ENCODE peak calls at places on chromosome 13, in nine cellular contexts. One of them, this sample, is unnamed.

GRCh38 chr13:76293346-76293745 is 592.9 kb downstream of the KCTD12 start:
- DNase-seq in esophagus muscularis mucosa: no peak
- DNase-seq in sigmoid colon: no peak
- DNase-seq in HepG2: no peak
- DNase-seq in HCT116: no peak
- DNase-seq in suprapubic skin: no peak
- DNase-seq in K562: no peak
- DNase-seq in GM23338: no peak
- DNase-seq in SK-N-SH: no peak
- DNase-seq in this sample: peak; percentile 89

GRCh38 chr13:112842343-112842856 is 126.6 kb upstream of the MCF2L start:
- DNase-seq in K562: no peak
- DNase-seq in HCT116: no peak
- DNase-seq in HepG2: no peak
- DNase-seq in SK-N-SH: no peak
- DNase-seq in GM23338: peak; percentile 32
- DNase-seq in esophagus muscularis mucosa: no peak
- DNase-seq in sigmoid colon: no peak
- DNase-seq in suprapubic skin: no peak
- DNase-seq in this sample: peak; percentile 55

GRCh38 chr13:32098275-32098674 is 66.7 kb downstream of the FRY start:
- DNase-seq in HCT116: no peak
- DNase-seq in K562: no peak
- DNase-seq in SK-N-SH: no peak
- DNase-seq in sigmoid colon: no peak
- DNase-seq in GM23338: no peak
- DNase-seq in esophagus muscularis mucosa: no peak
- DNase-seq in suprapubic skin: no peak
- DNase-seq in HepG2: peak; percentile 46
- DNase-seq in this sample: no peak

GRCh38 chr13:24141333-24141910 is 19.1 kb upstream of the SPATA13 start:
- DNase-seq in SK-N-SH: no peak
- DNase-seq in HepG2: no peak
- DNase-seq in K562: no peak
- DNase-seq in HCT116: no peak
- DNase-seq in esophagus muscularis mucosa: no peak
- DNase-seq in suprapubic skin: no peak
- DNase-seq in GM23338: no peak
- DNase-seq in sigmoid colon: no peak
- DNase-seq in this sample: no peak

GRCh38 chr13:101785858-101786257 is 333.4 kb downstream of the ITGBL1 start:
- DNase-seq in suprapubic skin: no peak
- DNase-seq in K562: no peak
- DNase-seq in sigmoid colon: no peak
- DNase-seq in esophagus muscularis mucosa: no peak
- DNase-seq in SK-N-SH: peak; percentile 22
- DNase-seq in HepG2: peak; percentile 17
- DNase-seq in GM23338: peak; percentile 77
- DNase-seq in HCT116: peak; percentile 10
- DNase-seq in this sample: no peak

GRCh38 chr13:27117158-27117557 is 54.5 kb downstream of the USP12 start:
- DNase-seq in K562: no peak
- DNase-seq in GM23338: no peak
- DNase-seq in sigmoid colon: no peak
- DNase-seq in SK-N-SH: no peak
- DNase-seq in esophagus muscularis mucosa: no peak
- DNase-seq in suprapubic skin: no peak
- DNase-seq in HepG2: no peak
- DNase-seq in HCT116: no peak
- DNase-seq in this sample: peak; percentile 31

GRCh38 chr13:79398169-79398568 is 7.9 kb downstream of the RBM26 start:
- DNase-seq in sigmoid colon: no peak
- DNase-seq in K562: peak; percentile 16
- DNase-seq in suprapubic skin: no peak
- DNase-seq in esophagus muscularis mucosa: no peak
- DNase-seq in HepG2: no peak
- DNase-seq in GM23338: no peak
- DNase-seq in SK-N-SH: no peak
- DNase-seq in HCT116: no peak
- DNase-seq in this sample: no peak

GRCh38 chr13:25046985-25047660 is 48.8 kb upstream of the PABPC3 start:
- DNase-seq in GM23338: peak; percentile 82
- DNase-seq in sigmoid colon: no peak
- DNase-seq in HepG2: no peak
- DNase-seq in HCT116: no peak
- DNase-seq in suprapubic skin: no peak
- DNase-seq in SK-N-SH: peak; percentile 57
- DNase-seq in esophagus muscularis mucosa: no peak
- DNase-seq in K562: no peak
- DNase-seq in this sample: no peak

GRCh38 chr13:44197791-44198770 is 175.5 kb upstream of the SERP2 start:
- DNase-seq in HCT116: no peak
- DNase-seq in GM23338: no peak
- DNase-seq in HepG2: no peak
- DNase-seq in sigmoid colon: no peak
- DNase-seq in esophagus muscularis mucosa: peak; percentile 68
- DNase-seq in SK-N-SH: no peak
- DNase-seq in K562: no peak
- DNase-seq in suprapubic skin: no peak
- DNase-seq in this sample: no peak

GRCh38 chr13:27482996-27483395 is 32.6 kb upstream of the MTIF3 start:
- DNase-seq in suprapubic skin: peak; percentile 43
- DNase-seq in HepG2: no peak
- DNase-seq in GM23338: no peak
- DNase-seq in HCT116: no peak
- DNase-seq in K562: no peak
- DNase-seq in SK-N-SH: no peak
- DNase-seq in esophagus muscularis mucosa: no peak
- DNase-seq in sigmoid colon: no peak
- DNase-seq in this sample: no peak

GRCh38 chr13:98848736-98849135 is 96.3 kb upstream of the SLC15A1 start:
- DNase-seq in sigmoid colon: no peak
- DNase-seq in esophagus muscularis mucosa: no peak
- DNase-seq in K562: no peak
- DNase-seq in HepG2: no peak
- DNase-seq in suprapubic skin: no peak
- DNase-seq in HCT116: no peak
- DNase-seq in GM23338: no peak
- DNase-seq in SK-N-SH: no peak
- DNase-seq in this sample: no peak

GRCh38 chr13:100208596-100208995 is 119.7 kb downstream of the PCCA start:
- DNase-seq in esophagus muscularis mucosa: no peak
- DNase-seq in HCT116: no peak
- DNase-seq in HepG2: no peak
- DNase-seq in GM23338: no peak
- DNase-seq in sigmoid colon: no peak
- DNase-seq in SK-N-SH: no peak
- DNase-seq in K562: no peak
- DNase-seq in suprapubic skin: no peak
- DNase-seq in this sample: no peak

GRCh38 chr13:86368924-86369323 is 569.7 kb upstream of the SLITRK6 start:
- DNase-seq in suprapubic skin: no peak
- DNase-seq in sigmoid colon: no peak
- DNase-seq in HCT116: no peak
- DNase-seq in HepG2: no peak
- DNase-seq in GM23338: no peak
- DNase-seq in esophagus muscularis mucosa: no peak
- DNase-seq in K562: no peak
- DNase-seq in SK-N-SH: no peak
- DNase-seq in this sample: no peak

GRCh38 chr13:71721117-71721516 is 145.9 kb downstream of the DACH1 start:
- DNase-seq in sigmoid colon: no peak
- DNase-seq in K562: no peak
- DNase-seq in HCT116: no peak
- DNase-seq in GM23338: no peak
- DNase-seq in esophagus muscularis mucosa: no peak
- DNase-seq in suprapubic skin: no peak
- DNase-seq in HepG2: no peak
- DNase-seq in SK-N-SH: no peak
- DNase-seq in this sample: no peak

GRCh38 chr13:64556391-64556790 is 2673.7 kb downstream of the PCDH9 start:
- DNase-seq in K562: no peak
- DNase-seq in HCT116: no peak
- DNase-seq in GM23338: no peak
- DNase-seq in esophagus muscularis mucosa: no peak
- DNase-seq in HepG2: no peak
- DNase-seq in sigmoid colon: no peak
- DNase-seq in suprapubic skin: no peak
- DNase-seq in SK-N-SH: no peak
- DNase-seq in this sample: no peak
- TF ChIP-seq POLR2AphosphoS5 in K562: no peak
- TF ChIP-seq POLR2AphosphoS5 in HCT116: no peak
- TF ChIP-seq POLR2AphosphoS5 in GM23338: no peak
- TF ChIP-seq POLR2AphosphoS5 in esophagus muscularis mucosa: no peak
- TF ChIP-seq POLR2AphosphoS5 in HepG2: no peak
- TF ChIP-seq POLR2AphosphoS5 in sigmoid colon: no peak
- TF ChIP-seq POLR2AphosphoS5 in suprapubic skin: no peak
- TF ChIP-seq POLR2AphosphoS5 in SK-N-SH: no peak
- TF ChIP-seq POLR2AphosphoS5 in this sample: no peak

DNA sequence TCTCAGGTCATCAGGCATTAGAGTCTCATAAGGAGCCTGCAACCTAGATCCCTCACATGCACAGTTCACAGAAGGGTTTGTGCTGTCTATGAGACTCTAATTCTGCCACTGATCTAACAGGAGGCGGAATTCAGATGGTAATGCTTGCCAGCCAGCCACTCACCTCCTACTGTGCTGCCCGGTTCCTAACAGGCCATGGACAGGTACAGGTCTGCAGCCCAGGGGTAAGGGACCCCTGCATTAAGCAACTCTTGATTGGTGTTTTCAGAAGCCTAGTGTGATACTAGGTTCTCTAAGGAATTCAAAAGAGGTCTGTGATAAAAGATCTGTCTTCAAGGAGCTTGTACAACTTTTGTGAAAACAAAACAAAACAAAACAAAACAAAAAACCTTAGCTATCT is 31.1 kb downstream of the CAB39L start:
- DNase-seq in sigmoid colon: no peak
- DNase-seq in K562: no peak
- DNase-seq in HepG2: no peak
- DNase-seq in GM23338: peak; percentile 54
- DNase-seq in SK-N-SH: no peak
- DNase-seq in esophagus muscularis mucosa: no peak
- DNase-seq in HCT116: no peak
- DNase-seq in suprapubic skin: no peak
- DNase-seq in this sample: no peak
- TF ChIP-seq POLR2AphosphoS5 in sigmoid colon: no peak
- TF ChIP-seq POLR2AphosphoS5 in K562: no peak
- TF ChIP-seq POLR2AphosphoS5 in HepG2: no peak
- TF ChIP-seq POLR2AphosphoS5 in GM23338: peak; percentile 52
- TF ChIP-seq POLR2AphosphoS5 in SK-N-SH: no peak
- TF ChIP-seq POLR2AphosphoS5 in esophagus muscularis mucosa: no peak
- TF ChIP-seq POLR2AphosphoS5 in HCT116: no peak
- TF ChIP-seq POLR2AphosphoS5 in suprapubic skin: no peak
- TF ChIP-seq POLR2AphosphoS5 in this sample: no peak

DNA sequence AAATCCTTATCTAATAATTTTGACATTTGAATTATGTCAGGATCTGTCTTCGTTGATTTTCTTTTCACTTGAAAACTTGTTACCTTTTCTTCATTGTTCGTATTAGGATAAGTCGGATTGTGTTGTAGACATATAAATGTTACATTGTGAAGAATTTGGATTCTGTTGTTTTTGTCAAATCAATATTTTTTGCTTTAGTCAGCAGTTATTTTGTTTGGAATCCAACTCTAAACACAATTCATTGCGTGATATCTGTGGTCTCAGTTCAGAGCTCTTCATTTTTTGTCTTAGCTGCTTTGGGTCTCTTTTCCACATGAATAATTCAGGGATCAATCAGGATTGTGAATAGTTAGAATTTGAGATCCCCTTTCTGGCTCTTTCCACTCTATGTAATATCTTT is 2494.1 kb upstream of the PCDH20 start:
- DNase-seq in sigmoid colon: no peak
- DNase-seq in K562: no peak
- DNase-seq in GM23338: no peak
- DNase-seq in HepG2: no peak
- DNase-seq in esophagus muscularis mucosa: no peak
- DNase-seq in suprapubic skin: no peak
- DNase-seq in SK-N-SH: no peak
- DNase-seq in HCT116: no peak
- DNase-seq in this sample: no peak
- TF ChIP-seq POLR2AphosphoS5 in sigmoid colon: no peak
- TF ChIP-seq POLR2AphosphoS5 in K562: no peak
- TF ChIP-seq POLR2AphosphoS5 in GM23338: no peak
- TF ChIP-seq POLR2AphosphoS5 in HepG2: no peak
- TF ChIP-seq POLR2AphosphoS5 in esophagus muscularis mucosa: no peak
- TF ChIP-seq POLR2AphosphoS5 in suprapubic skin: no peak
- TF ChIP-seq POLR2AphosphoS5 in SK-N-SH: no peak
- TF ChIP-seq POLR2AphosphoS5 in HCT116: no peak
- TF ChIP-seq POLR2AphosphoS5 in this sample: no peak

GRCh38 chr13:66106246-66106645 is 1123.9 kb downstream of the PCDH9 start:
- DNase-seq in GM23338: no peak
- DNase-seq in esophagus muscularis mucosa: no peak
- DNase-seq in suprapubic skin: no peak
- DNase-seq in HCT116: no peak
- DNase-seq in HepG2: no peak
- DNase-seq in K562: no peak
- DNase-seq in SK-N-SH: no peak
- DNase-seq in sigmoid colon: no peak
- DNase-seq in this sample: no peak
- TF ChIP-seq POLR2AphosphoS5 in GM23338: no peak
- TF ChIP-seq POLR2AphosphoS5 in esophagus muscularis mucosa: no peak
- TF ChIP-seq POLR2AphosphoS5 in suprapubic skin: no peak
- TF ChIP-seq POLR2AphosphoS5 in HCT116: no peak
- TF ChIP-seq POLR2AphosphoS5 in HepG2: no peak
- TF ChIP-seq POLR2AphosphoS5 in K562: no peak
- TF ChIP-seq POLR2AphosphoS5 in SK-N-SH: no peak
- TF ChIP-seq POLR2AphosphoS5 in sigmoid colon: no peak
- TF ChIP-seq POLR2AphosphoS5 in this sample: no peak

This sample was measured in endothelial cell of umbilical vein.